ENCODE peak calls at places on chromosome 20, in four cellular contexts. F is choroid plexus epithelial cell; Z is stimulated activated CD8-positive, alpha-beta memory T cell treated with anti-CD3 and anti-CD28 coated beads, Interleukin-7, amount 100 ng/mL, for 1 hour; B is left lung. V is an unnamed sample.

GRCh38 chr20:18722381-18722780 is 91.2 kb upstream of the SCP2D1 start:
- DNase-seq in B (no peak), Z (no peak), F (no peak), V (no peak)

GRCh38 chr20:22379472-22379871 is 204.9 kb downstream of the FOXA2 start:
- DNase-seq in Z (no peak), B (no peak), F (peak; percentile 62), V (peak; percentile 36)

GRCh38 chr20:25480156-25480555 is 72.7 kb downstream of the GINS1 start:
- DNase-seq in B (peak; percentile 1), Z (no peak), F (no peak), V (no peak)

GRCh38 chr20:38485041-38485440 is 12.4 kb downstream of the RALGAPB start:
- DNase-seq in B (no peak), F (no peak), Z (no peak), V (peak; percentile 26)

GRCh38 chr20:8532169-8532568 is 400.1 kb downstream of the PLCB1 start:
- DNase-seq in F (no peak), B (no peak), Z (no peak), V (no peak)

GRCh38 chr20:5216663-5217062 is 89.9 kb downstream of the CDS2 start:
- DNase-seq in F (no peak), Z (no peak), B (no peak), V (no peak)

GRCh38 chr20:53402233-53403005 is 191.2 kb downstream of the ZNF217 start:
- DNase-seq in B (no peak), F (no peak), Z (no peak), V (no peak)

GRCh38 chr20:32155017-32155965 is 45.8 kb downstream of the TM9SF4 start:
- DNase-seq in Z (no peak), F (peak; percentile 80), B (peak; percentile 95), V (peak; percentile 97)

GRCh38 chr20:62583424-62583920 is 58.8 kb upstream of the SLCO4A1 start:
- DNase-seq in B (no peak), Z (no peak), F (no peak), V (no peak)

GRCh38 chr20:62900692-62901584 is 25.4 kb downstream of the DIDO1 start:
- DNase-seq in B (no peak), Z (no peak), F (no peak), V (peak; percentile 10)

GRCh38 chr20:37336369-37337207 is 9.4 kb upstream of the SRC start:
- DNase-seq in Z (no peak), B (peak; percentile 78), F (no peak), V (peak; percentile 58)

GRCh38 chr20:45595235-45595634 is 16.2 kb upstream of the WFDC8 start:
- DNase-seq in Z (no peak), B (no peak), F (no peak), V (no peak)

GRCh38 chr20:10924628-10925266 is 250.9 kb upstream of the JAG1 start:
- DNase-seq in Z (no peak), B (no peak), F (peak; percentile 81), V (peak; percentile 74)

GRCh38 chr20:36159833-36160232 is 5.3 kb downstream of the EPB41L1 start:
- DNase-seq in F (no peak), B (no peak), Z (no peak), V (no peak)

GRCh38 chr20:57540889-57541288 is 15.9 kb upstream of the CTCFL start:
- DNase-seq in Z (no peak), F (no peak), B (no peak), V (no peak)

GRCh38 chr20:2576317-2576727 is 39.9 kb downstream of the TMC2 start:
- DNase-seq in Z (no peak), F (no peak), B (no peak), V (no peak)

GRCh38 chr20:3760980-3761379 is 6.6 kb downstream of the ADISSP start:
- DNase-seq in Z (no peak), F (no peak), B (no peak), V (no peak)

GRCh38 chr20:50577175-50578018 is 67.2 kb downstream of the PTPN1 start:
- DNase-seq in F (no peak), Z (no peak), B (no peak), V (no peak)

GRCh38 chr20:10179574-10180298 is 38.9 kb upstream of the SNAP25 start:
- DNase-seq in B (no peak), Z (no peak), F (peak; percentile 44), V (peak; percentile 3)

GRCh38 chr20:23257106-23257761 is 93.4 kb upstream of the NXT1 start:
- DNase-seq in F (peak; percentile 53), Z (no peak), B (no peak), V (no peak)

GRCh38 chr20:38799248-38799647 is 6.2 kb upstream of the PPP1R16B start:
- DNase-seq in F (no peak), B (no peak), Z (no peak), V (peak; percentile 32)

GRCh38 chr20:5788385-5788895 is 38.2 kb downstream of the SHLD1 start:
- DNase-seq in B (no peak), F (peak; percentile 96), Z (peak; percentile 42), V (peak; percentile 96)

GRCh38 chr20:23257848-23258746 is 92.5 kb upstream of the NXT1 start:
- DNase-seq in Z (no peak), B (no peak), F (peak; percentile 93), V (peak; percentile 97)

GRCh38 chr20:18805881-18806280 is 7.7 kb upstream of the SCP2D1 start:
- DNase-seq in F (no peak), Z (no peak), B (no peak), V (no peak)

GRCh38 chr20:64158346-64159285 is 5.6 kb upstream of the MYT1 start:
- DNase-seq in B (peak; percentile 42), F (no peak), Z (no peak), V (no peak)

GRCh38 chr20:32535953-32536823 is 48.9 kb downstream of the NOL4L start:
- DNase-seq in B (peak; percentile 84), F (no peak), Z (peak; percentile 30), V (no peak)

GRCh38 chr20:52731086-52731485 is 241.1 kb upstream of the TSHZ2 start:
- DNase-seq in Z (no peak), F (no peak), B (no peak), V (no peak)

GRCh38 chr20:31822421-31823330 is 3.5 kb downstream of the MYLK2 start:
- DNase-seq in B (peak; percentile 95), Z (peak; percentile 59), F (peak; percentile 74), V (peak; percentile 63)

GRCh38 chr20:1322511-1323245 is 6.3 kb downstream of the SDCBP2 start:
- DNase-seq in B (no peak), F (peak; percentile 95), Z (no peak), V (peak; percentile 99)

GRCh38 chr20:15419856-15420255 is 1082.4 kb upstream of the FLRT3 start:
- DNase-seq in B (no peak), F (no peak), Z (no peak), V (no peak)

GRCh38 chr20:40883097-40883496 is 145.5 kb upstream of the TOP1 start:
- DNase-seq in F (no peak), Z (no peak), B (no peak), V (no peak)

V was measured in fibroblast of pulmonary artery.